ENCODE peak calls at places on chromosomes 16 and 17, in four cellular contexts. One of them, this sample, is unnamed.

GRCh38 chr16:1188781-1189189 is 35.9 kb downstream of the CACNA1H start:
- DNase-seq in HepG2: no peak
- DNase-seq in HCT116: no peak
- DNase-seq in K562: peak
- DNase-seq in this sample: no peak

GRCh38 chr17:78210111-78210510 is 3.9 kb upstream of the BIRC5 start:
- DNase-seq in HCT116: no peak
- DNase-seq in K562: no peak
- DNase-seq in HepG2: no peak
- DNase-seq in this sample: no peak

GRCh38 chr17:34850964-34851363 is 110.3 kb downstream of the CCT6B start:
- DNase-seq in HepG2: no peak
- DNase-seq in K562: no peak
- DNase-seq in HCT116: no peak
- DNase-seq in this sample: no peak

GRCh38 chr16:22278841-22279240 is 18.4 kb upstream of the POLR3E start:
- DNase-seq in K562: no peak
- DNase-seq in HCT116: no peak
- DNase-seq in HepG2: no peak
- DNase-seq in this sample: no peak

GRCh38 chr17:82232876-82233785 is 4.3 kb downstream of the SLC16A3 start:
- DNase-seq in K562: no peak
- DNase-seq in HepG2: no peak
- DNase-seq in HCT116: no peak
- DNase-seq in this sample: no peak

GRCh38 chr17:27529230-27529796 is 73.1 kb downstream of the KSR1 start:
- DNase-seq in K562: peak
- DNase-seq in HepG2: no peak
- DNase-seq in HCT116: no peak
- DNase-seq in this sample: no peak

GRCh38 chr17:74770498-74771318 is 5.4 kb downstream of the NAT9 start:
- DNase-seq in K562: peak
- DNase-seq in HCT116: peak
- DNase-seq in HepG2: peak
- DNase-seq in this sample: no peak

GRCh38 chr17:42414782-42415409 is 8.2 kb downstream of the CAVIN1 start:
- DNase-seq in HepG2: no peak
- DNase-seq in HCT116: no peak
- DNase-seq in K562: peak
- DNase-seq in this sample: no peak

GRCh38 chr16:89588413-89589109 is 13.0 kb downstream of the CPNE7 start:
- DNase-seq in HepG2: no peak
- DNase-seq in HCT116: no peak
- DNase-seq in K562: no peak
- DNase-seq in this sample: no peak

GRCh38 chr16:11627822-11628457 is 40.3 kb upstream of the SNN start:
- DNase-seq in K562: peak
- DNase-seq in HepG2: no peak
- DNase-seq in HCT116: peak
- DNase-seq in this sample: no peak

GRCh38 chr17:2390199-2390880 is 10.5 kb downstream of the MNT start:
- DNase-seq in K562: no peak
- DNase-seq in HepG2: no peak
- DNase-seq in HCT116: no peak
- DNase-seq in this sample: no peak

GRCh38 chr16:82633964-82634600 is 7.3 kb downstream of the CDH13 start:
- DNase-seq in HCT116: no peak
- DNase-seq in HepG2: no peak
- DNase-seq in K562: no peak
- DNase-seq in this sample: no peak

GRCh38 chr17:77210946-77211541 is 70.3 kb downstream of the SEC14L1 start:
- DNase-seq in HCT116: no peak
- DNase-seq in K562: no peak
- DNase-seq in HepG2: no peak
- DNase-seq in this sample: no peak

GRCh38 chr16:57626420-57627170 is 1.8 kb upstream of the ADGRG1 start:
- DNase-seq in K562: no peak
- DNase-seq in HepG2: no peak
- DNase-seq in HCT116: no peak
- DNase-seq in this sample: no peak

GRCh38 chr17:2043785-2044184 is 2.0 kb downstream of the OVCA2 start:
- DNase-seq in K562: no peak
- DNase-seq in HCT116: no peak
- DNase-seq in HepG2: no peak
- DNase-seq in this sample: no peak

GRCh38 chr16:70579648-70580630 is 56.3 kb downstream of the SF3B3 start:
- DNase-seq in HCT116: no peak
- DNase-seq in HepG2: no peak
- DNase-seq in K562: peak
- DNase-seq in this sample: no peak

GRCh38 chr16:75340715-75341500 is 89.5 kb upstream of the BCAR1 start:
- DNase-seq in HCT116: no peak
- DNase-seq in K562: no peak
- DNase-seq in HepG2: no peak
- DNase-seq in this sample: no peak

GRCh38 chr17:7002288-7003047 is 6.6 kb downstream of the ALOX12 start:
- DNase-seq in HepG2: no peak
- DNase-seq in HCT116: no peak
- DNase-seq in K562: no peak
- DNase-seq in this sample: no peak

GRCh38 chr17:75864448-75864871 is 9.3 kb upstream of the WBP2 start:
- DNase-seq in K562: no peak
- DNase-seq in HCT116: no peak
- DNase-seq in HepG2: no peak
- DNase-seq in this sample: no peak

GRCh38 chr16:27114006-27114405 is 47.3 kb downstream of the C16orf82 start:
- DNase-seq in K562: no peak
- DNase-seq in HepG2: no peak
- DNase-seq in HCT116: no peak
- DNase-seq in this sample: no peak

GRCh38 chr16:47920709-47921108 is 235.1 kb downstream of the ABCC12 start:
- DNase-seq in HepG2: no peak
- DNase-seq in HCT116: no peak
- DNase-seq in K562: no peak
- DNase-seq in this sample: no peak

GRCh38 chr17:15171433-15172047 is 93.6 kb downstream of the PMP22 start:
- DNase-seq in HepG2: peak
- DNase-seq in HCT116: peak
- DNase-seq in K562: peak
- DNase-seq in this sample: peak

GRCh38 chr16:88691924-88692560 is 5.7 kb upstream of the SNAI3 start:
- DNase-seq in K562: no peak
- DNase-seq in HepG2: no peak
- DNase-seq in HCT116: no peak
- DNase-seq in this sample: no peak

GRCh38 chr17:8893621-8894020 is 26.1 kb upstream of the PIK3R6 start:
- DNase-seq in HepG2: no peak
- DNase-seq in HCT116: no peak
- DNase-seq in K562: no peak
- DNase-seq in this sample: no peak

GRCh38 chr16:25523183-25523582 is 168.6 kb upstream of the HS3ST4 start:
- DNase-seq in K562: no peak
- DNase-seq in HCT116: no peak
- DNase-seq in HepG2: no peak
- DNase-seq in this sample: no peak

GRCh38 chr17:60905709-60906108 is 228.1 kb downstream of the BCAS3 start:
- DNase-seq in HCT116: no peak
- DNase-seq in K562: no peak
- DNase-seq in HepG2: no peak
- DNase-seq in this sample: no peak

GRCh38 chr16:89031715-89032659 is 55.0 kb upstream of the CBFA2T3 start:
- DNase-seq in K562: no peak
- DNase-seq in HCT116: no peak
- DNase-seq in HepG2: no peak
- DNase-seq in this sample: no peak

GRCh38 chr16:89350701-89351380 is 133.3 kb downstream of the ZNF778 start:
- DNase-seq in K562: no peak
- DNase-seq in HCT116: no peak
- DNase-seq in HepG2: no peak
- DNase-seq in this sample: no peak

GRCh38 chr17:16941072-16941641 is 30.8 kb downstream of the TNFRSF13B start:
- DNase-seq in K562: no peak
- DNase-seq in HCT116: no peak
- DNase-seq in HepG2: no peak
- DNase-seq in this sample: no peak

GRCh38 chr16:35598696-35599332 is 2139.4 kb downstream of the TP53TG3F start:
- DNase-seq in HCT116: peak
- DNase-seq in HepG2: no peak
- DNase-seq in K562: no peak
- DNase-seq in this sample: no peak

GRCh38 chr17:67260051-67260987 is 15.3 kb upstream of the HELZ start:
- DNase-seq in HCT116: no peak
- DNase-seq in HepG2: peak
- DNase-seq in K562: no peak
- DNase-seq in this sample: no peak

GRCh38 chr16:11326737-11327276 is 18.5 kb upstream of the RMI2 start:
- DNase-seq in HepG2: no peak
- DNase-seq in K562: no peak
- DNase-seq in HCT116: no peak
- DNase-seq in this sample: no peak

GRCh38 chr17:866568-867087 is 84.5 kb downstream of the MRM3 start:
- DNase-seq in HCT116: no peak
- DNase-seq in K562: no peak
- DNase-seq in HepG2: no peak
- DNase-seq in this sample: no peak

GRCh38 chr17:48484256-48484655 is 46.6 kb downstream of the HOXB1 start:
- DNase-seq in HepG2: no peak
- DNase-seq in K562: no peak
- DNase-seq in HCT116: no peak
- DNase-seq in this sample: no peak

GRCh38 chr17:47720754-47721533 is 12.1 kb upstream of the TBX21 start:
- DNase-seq in K562: no peak
- DNase-seq in HCT116: peak
- DNase-seq in HepG2: no peak
- DNase-seq in this sample: no peak

DNA sequence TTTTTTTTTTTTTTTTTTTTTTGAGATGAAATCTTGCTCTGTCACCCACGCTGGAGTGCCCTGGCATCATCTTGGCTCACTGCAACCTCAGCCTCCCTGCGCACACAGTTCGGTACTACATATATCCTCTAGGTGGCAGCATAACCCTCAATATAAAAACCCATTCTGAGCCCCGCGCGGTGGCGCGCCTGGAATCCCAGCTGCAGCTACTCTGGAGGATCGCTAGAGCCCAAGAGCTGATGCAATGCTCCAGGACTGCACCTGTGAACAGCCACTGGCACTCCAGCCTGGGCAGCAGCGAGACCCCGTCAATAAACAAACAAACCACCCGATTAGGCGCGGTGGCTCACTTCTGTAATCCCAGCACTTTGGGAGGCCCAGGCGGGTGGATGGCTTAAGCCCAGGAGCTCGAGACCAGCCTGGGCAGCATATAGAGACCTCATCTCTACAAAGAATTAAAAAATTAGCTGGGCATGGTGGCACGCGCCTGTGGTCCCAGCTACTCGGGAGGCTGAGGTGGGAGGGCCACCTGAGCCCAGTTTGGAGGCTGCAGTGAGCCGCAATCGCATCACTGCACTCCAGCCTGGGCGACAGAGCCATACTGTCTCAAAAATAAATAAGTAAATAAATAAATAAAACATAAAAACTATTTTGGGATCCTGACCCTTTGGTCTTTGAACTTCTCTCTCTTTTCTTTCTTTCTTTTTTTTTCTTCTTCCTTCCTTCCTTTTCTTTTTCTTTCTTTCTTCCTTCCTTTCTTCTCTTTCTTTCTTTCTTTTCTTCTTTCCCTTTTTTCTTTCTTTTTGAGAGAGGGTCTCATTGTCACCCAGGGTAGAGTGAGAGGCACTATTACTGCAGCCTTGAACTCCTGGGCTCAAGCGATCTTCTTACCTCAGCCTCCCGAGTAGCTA is 15.4 kb upstream of the AKAP10 start:
- DNase-seq in HCT116: peak
- DNase-seq in HepG2: peak
- DNase-seq in K562: peak
- DNase-seq in this sample: peak
- TF ChIP-seq REST in HCT116: no peak
- TF ChIP-seq REST in HepG2: no peak
- TF ChIP-seq REST in K562: no peak
- TF ChIP-seq REST in this sample: no peak

GRCh38 chr16:56603589-56603988 is 4.8 kb upstream of the MT2A start:
- DNase-seq in K562: no peak
- DNase-seq in HepG2: peak
- DNase-seq in HCT116: peak
- DNase-seq in this sample: no peak
- TF ChIP-seq CTCF in K562: peak
- TF ChIP-seq CTCF in HepG2: peak
- TF ChIP-seq CTCF in HCT116: no peak
- TF ChIP-seq CTCF in this sample: peak

GRCh38 chr16:84286568-84287220 is 8.0 kb upstream of the WFDC1 start:
- DNase-seq in HepG2: no peak
- DNase-seq in HCT116: no peak
- DNase-seq in K562: no peak
- DNase-seq in this sample: no peak
- TF ChIP-seq POLR2AphosphoS5 in HepG2: no peak
- TF ChIP-seq POLR2AphosphoS5 in HCT116: no peak
- TF ChIP-seq POLR2AphosphoS5 in K562: no peak
- TF ChIP-seq POLR2AphosphoS5 in this sample: no peak

DNA sequence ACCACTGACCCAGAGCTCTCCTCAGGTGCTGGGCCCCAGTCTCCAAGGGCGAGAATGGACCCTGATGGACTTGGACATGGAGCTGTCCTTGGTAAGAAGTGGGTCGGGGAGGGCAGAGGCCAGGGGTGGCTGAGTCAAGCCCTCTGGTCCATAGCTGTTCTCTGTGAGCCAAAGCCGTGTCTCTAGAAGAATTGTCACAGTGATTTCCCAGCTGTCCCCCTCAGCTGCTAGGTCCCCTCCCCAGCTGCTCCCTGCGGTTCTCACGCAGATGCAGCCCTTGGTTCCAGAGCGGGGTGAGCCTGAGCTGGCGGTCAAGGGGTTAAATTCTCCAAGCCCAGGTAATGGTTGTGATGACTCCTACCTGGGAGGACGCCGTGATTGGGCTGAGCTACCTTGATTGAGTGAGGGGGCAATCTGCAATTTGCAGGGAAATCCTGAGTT is 1.3 kb upstream of the NOL3 start:
- DNase-seq in K562: no peak
- DNase-seq in HepG2: no peak
- DNase-seq in HCT116: no peak
- DNase-seq in this sample: no peak
- TF ChIP-seq REST in K562: no peak
- TF ChIP-seq REST in HepG2: peak
- TF ChIP-seq REST in HCT116: no peak
- TF ChIP-seq REST in this sample: no peak

GRCh38 chr17:32355649-32356377 is 5.9 kb downstream of the ZNF207 start:
- DNase-seq in HepG2: no peak
- DNase-seq in HCT116: no peak
- DNase-seq in K562: no peak
- DNase-seq in this sample: no peak
- TF ChIP-seq CTCF in HepG2: no peak
- TF ChIP-seq CTCF in HCT116: no peak
- TF ChIP-seq CTCF in K562: no peak
- TF ChIP-seq CTCF in this sample: no peak

GRCh38 chr17:45225964-45226530 is 4.4 kb downstream of the FMNL1 start:
- DNase-seq in K562: peak
- DNase-seq in HepG2: no peak
- DNase-seq in HCT116: no peak
- DNase-seq in this sample: no peak
- TF ChIP-seq POLR2AphosphoS5 in K562: peak
- TF ChIP-seq POLR2AphosphoS5 in HepG2: no peak
- TF ChIP-seq POLR2AphosphoS5 in HCT116: no peak
- TF ChIP-seq POLR2AphosphoS5 in this sample: no peak

This sample was measured in Panc1.